ENCODE peak calls at places on chromosomes 7 and 10, in four cellular contexts. O is left colon; L is stimulated activated CD8-positive, alpha-beta memory T cell treated with anti-CD3 and anti-CD28 coated beads, Interleukin-4, amount 100 ng/mL, for 24 hours; M is T-cell. I is an unnamed sample.

GRCh38 chr7:99607548-99607947 is 9.2 kb upstream of the ZSCAN25 start:
- DNase-seq in O (no peak), M (no peak), L (no peak), I (no peak)

GRCh38 chr7:36153571-36154097 is 580 bp downstream of the EEPD1 start:
- DNase-seq in M (no peak), O (peak; percentile 45), L (no peak), I (no peak)

GRCh38 chr10:13502384-13502783 is 26.4 kb downstream of the BEND7 start:
- DNase-seq in M (no peak), L (no peak), O (no peak), I (no peak)

GRCh38 chr10:4678023-4678950 is 147.7 kb upstream of the AKR1E2 start:
- DNase-seq in M (no peak), L (no peak), O (peak; percentile 33), I (no peak)

GRCh38 chr10:58107506-58107905 is 160.2 kb downstream of the IPMK start:
- DNase-seq in O (no peak), M (no peak), L (no peak), I (no peak)

GRCh38 chr7:132742152-132742551 is 165.9 kb upstream of the PLXNA4 start:
- DNase-seq in M (no peak), L (no peak), O (no peak), I (no peak)

GRCh38 chr7:93359520-93360198 is 127.5 kb downstream of the VPS50 start:
- DNase-seq in L (no peak), M (no peak), O (no peak), I (no peak)

GRCh38 chr10:102643346-102644065 is 773 bp upstream of the TRIM8 start:
- DNase-seq in M (no peak), L (peak; percentile 35), O (peak; percentile 66), I (peak; percentile 81)

GRCh38 chr7:20539201-20539600 is 76.3 kb upstream of the ABCB5 start:
- DNase-seq in L (no peak), O (no peak), M (no peak), I (peak; percentile 28)

GRCh38 chr7:102883098-102883860 is 29.5 kb upstream of the LRRC17 start:
- DNase-seq in O (no peak), L (no peak), M (no peak), I (no peak)

I was measured in KBM-7.